ENCODE peak calls at places on chromosome 18, in seven cellular contexts. One of them, this sample, is unnamed.

GRCh38 chr18:32907215-32907590 is 134.4 kb upstream of the KLHL14 start:
- DNase-seq in H54: no peak
- DNase-seq in right lobe of liver: no peak
- DNase-seq in A549: no peak
- DNase-seq in GM12892: no peak
- DNase-seq in endothelial cell of umbilical vein: no peak
- DNase-seq in spleen: no peak
- DNase-seq in this sample: no peak

GRCh38 chr18:48997985-48998831 is 47.4 kb upstream of the SMAD7 start:
- DNase-seq in spleen: peak; percentile 71
- DNase-seq in right lobe of liver: peak; percentile 38
- DNase-seq in A549: peak; percentile 91
- DNase-seq in endothelial cell of umbilical vein: peak; percentile 40
- DNase-seq in H54: peak; percentile 75
- DNase-seq in GM12892: no peak
- DNase-seq in this sample: peak; percentile 56

GRCh38 chr18:32771871-32772499 is 838 bp downstream of the KLHL14 start:
- DNase-seq in right lobe of liver: no peak
- DNase-seq in A549: no peak
- DNase-seq in GM12892: no peak
- DNase-seq in endothelial cell of umbilical vein: no peak
- DNase-seq in spleen: peak; percentile 84
- DNase-seq in H54: no peak
- DNase-seq in this sample: no peak

GRCh38 chr18:55833543-55833942 is 245.6 kb upstream of the TCF4 start:
- DNase-seq in H54: peak; percentile 33
- DNase-seq in spleen: no peak
- DNase-seq in endothelial cell of umbilical vein: no peak
- DNase-seq in GM12892: no peak
- DNase-seq in A549: peak; percentile 61
- DNase-seq in right lobe of liver: no peak
- DNase-seq in this sample: no peak

GRCh38 chr18:46485675-46486200 is 171.3 kb downstream of the LOXHD1 start:
- DNase-seq in A549: no peak
- DNase-seq in right lobe of liver: no peak
- DNase-seq in spleen: no peak
- DNase-seq in GM12892: no peak
- DNase-seq in H54: no peak
- DNase-seq in endothelial cell of umbilical vein: no peak
- DNase-seq in this sample: no peak

GRCh38 chr18:23071285-23071684 is 64.0 kb upstream of the CABLES1 start:
- DNase-seq in H54: no peak
- DNase-seq in endothelial cell of umbilical vein: no peak
- DNase-seq in A549: no peak
- DNase-seq in spleen: peak; percentile 93
- DNase-seq in GM12892: peak; percentile 41
- DNase-seq in right lobe of liver: peak; percentile 41
- DNase-seq in this sample: peak; percentile 36

GRCh38 chr18:46481048-46481846 is 175.8 kb downstream of the LOXHD1 start:
- DNase-seq in right lobe of liver: no peak
- DNase-seq in GM12892: no peak
- DNase-seq in H54: no peak
- DNase-seq in endothelial cell of umbilical vein: peak; percentile 37
- DNase-seq in spleen: no peak
- DNase-seq in A549: peak; percentile 10
- DNase-seq in this sample: peak; percentile 26

GRCh38 chr18:12086249-12086648 is 7.4 kb upstream of the ANKRD62 start:
- DNase-seq in A549: no peak
- DNase-seq in H54: no peak
- DNase-seq in endothelial cell of umbilical vein: no peak
- DNase-seq in right lobe of liver: no peak
- DNase-seq in spleen: peak; percentile 74
- DNase-seq in GM12892: no peak
- DNase-seq in this sample: no peak

GRCh38 chr18:28150925-28151324 is 26.0 kb downstream of the CDH2 start:
- DNase-seq in A549: no peak
- DNase-seq in H54: no peak
- DNase-seq in right lobe of liver: no peak
- DNase-seq in endothelial cell of umbilical vein: no peak
- DNase-seq in GM12892: no peak
- DNase-seq in spleen: no peak
- DNase-seq in this sample: no peak

GRCh38 chr18:23837591-23837990 is 148.3 kb downstream of the LAMA3 start:
- DNase-seq in GM12892: no peak
- DNase-seq in endothelial cell of umbilical vein: peak; percentile 82
- DNase-seq in H54: no peak
- DNase-seq in spleen: no peak
- DNase-seq in A549: no peak
- DNase-seq in right lobe of liver: no peak
- DNase-seq in this sample: no peak

GRCh38 chr18:2974731-2975130 is 38.2 kb downstream of the LPIN2 start:
- DNase-seq in spleen: no peak
- DNase-seq in right lobe of liver: no peak
- DNase-seq in GM12892: no peak
- DNase-seq in endothelial cell of umbilical vein: no peak
- DNase-seq in H54: no peak
- DNase-seq in A549: no peak
- DNase-seq in this sample: no peak

GRCh38 chr18:61333746-61334490 is 688 bp downstream of the CDH20 start:
- DNase-seq in GM12892: no peak
- DNase-seq in right lobe of liver: no peak
- DNase-seq in endothelial cell of umbilical vein: no peak
- DNase-seq in H54: no peak
- DNase-seq in A549: no peak
- DNase-seq in spleen: peak; percentile 66
- DNase-seq in this sample: peak; percentile 19

GRCh38 chr18:57434536-57435494 is at the start of gene ONECUT2:
- DNase-seq in H54: peak; percentile 99
- DNase-seq in A549: peak; percentile 87
- DNase-seq in endothelial cell of umbilical vein: peak; percentile 91
- DNase-seq in spleen: peak; percentile 88
- DNase-seq in GM12892: no peak
- DNase-seq in right lobe of liver: peak; percentile 98
- DNase-seq in this sample: peak; percentile 94
- TF ChIP-seq POLR2A in H54: peak; percentile 34
- TF ChIP-seq POLR2A in A549: peak; percentile 29
- TF ChIP-seq POLR2A in endothelial cell of umbilical vein: no peak
- TF ChIP-seq POLR2A in spleen: no peak
- TF ChIP-seq POLR2A in GM12892: no peak
- TF ChIP-seq POLR2A in right lobe of liver: peak; percentile 84
- TF ChIP-seq POLR2A in this sample: no peak

GRCh38 chr18:21111351-21112139 is at the start of gene ROCK1:
- DNase-seq in spleen: peak; percentile 100
- DNase-seq in right lobe of liver: peak; percentile 100
- DNase-seq in endothelial cell of umbilical vein: peak; percentile 96
- DNase-seq in A549: peak; percentile 70
- DNase-seq in H54: peak; percentile 75
- DNase-seq in GM12892: peak; percentile 76
- DNase-seq in this sample: peak; percentile 99
- TF ChIP-seq POLR2A in spleen: peak; percentile 23
- TF ChIP-seq POLR2A in right lobe of liver: peak; percentile 69
- TF ChIP-seq POLR2A in endothelial cell of umbilical vein: peak; percentile 59
- TF ChIP-seq POLR2A in A549: peak; percentile 63
- TF ChIP-seq POLR2A in H54: peak; percentile 39
- TF ChIP-seq POLR2A in GM12892: peak; percentile 82
- TF ChIP-seq POLR2A in this sample: no peak

GRCh38 chr18:50285631-50286321 is 1.7 kb downstream of the CXXC1 start:
- DNase-seq in H54: no peak
- DNase-seq in right lobe of liver: peak; percentile 22
- DNase-seq in GM12892: no peak
- DNase-seq in A549: no peak
- DNase-seq in spleen: peak; percentile 84
- DNase-seq in endothelial cell of umbilical vein: no peak
- DNase-seq in this sample: peak; percentile 47

GRCh38 chr18:50287028-50287440 is 458 bp downstream of the CXXC1 start:
- DNase-seq in endothelial cell of umbilical vein: no peak
- DNase-seq in spleen: peak; percentile 92
- DNase-seq in GM12892: no peak
- DNase-seq in A549: no peak
- DNase-seq in right lobe of liver: peak; percentile 45
- DNase-seq in H54: no peak
- DNase-seq in this sample: no peak

GRCh38 chr18:50286391-50287027 is 983 bp downstream of the CXXC1 start:
- DNase-seq in H54: peak; percentile 31
- DNase-seq in A549: no peak
- DNase-seq in spleen: peak; percentile 87
- DNase-seq in GM12892: no peak
- DNase-seq in endothelial cell of umbilical vein: no peak
- DNase-seq in right lobe of liver: peak; percentile 37
- DNase-seq in this sample: peak; percentile 36

GRCh38 chr18:50289103-50289433 is 1.6 kb upstream of the CXXC1 start:
- DNase-seq in A549: no peak
- DNase-seq in right lobe of liver: no peak
- DNase-seq in spleen: no peak
- DNase-seq in H54: no peak
- DNase-seq in GM12892: no peak
- DNase-seq in endothelial cell of umbilical vein: no peak
- DNase-seq in this sample: no peak

DNA sequence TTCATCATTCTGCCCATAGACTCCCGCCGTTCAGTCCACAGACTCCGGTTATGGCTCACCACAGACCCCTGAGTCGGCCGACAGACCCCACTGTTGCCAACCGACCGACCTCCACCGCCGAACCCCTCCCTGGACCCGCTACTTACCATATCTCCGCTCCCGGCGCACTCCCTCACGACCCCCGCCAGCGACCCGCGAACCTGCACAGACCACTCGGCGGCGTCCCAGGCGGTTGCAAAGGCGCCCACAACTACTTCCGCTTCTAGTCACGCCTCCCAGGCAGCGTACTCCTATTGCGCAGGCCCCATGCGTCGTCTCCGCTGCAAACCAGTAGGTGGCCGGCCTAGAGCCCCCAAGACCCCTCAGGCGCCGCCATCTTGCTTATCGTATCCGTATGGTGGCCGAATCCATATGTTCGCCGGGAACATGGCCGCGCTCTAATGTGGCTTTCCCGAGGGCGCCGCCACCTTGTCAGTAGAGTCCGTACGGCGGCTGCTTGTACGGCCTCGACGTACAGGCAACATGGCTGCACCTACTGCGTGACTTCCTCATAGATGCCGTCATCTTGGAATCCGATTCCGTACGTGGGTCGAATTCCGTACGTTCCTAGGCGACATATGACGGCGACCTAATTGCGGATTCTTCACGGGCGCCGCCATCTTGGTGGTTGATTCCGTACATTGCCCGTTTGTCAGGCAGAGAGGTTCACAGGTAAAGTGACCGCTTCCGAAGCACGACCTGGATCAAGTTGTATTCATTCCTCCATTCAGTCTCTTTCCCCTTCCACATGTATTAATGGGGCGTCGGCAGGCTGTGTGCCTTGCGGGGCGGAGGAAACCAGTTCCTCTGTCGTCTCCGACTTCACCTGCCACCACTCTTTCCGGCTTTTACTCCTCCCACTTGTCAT is at the start of gene CXXC1:
- DNase-seq in H54: peak; percentile 63
- DNase-seq in endothelial cell of umbilical vein: peak; percentile 100
- DNase-seq in GM12892: peak; percentile 82
- DNase-seq in spleen: peak; percentile 100
- DNase-seq in A549: peak; percentile 81
- DNase-seq in right lobe of liver: peak; percentile 96
- DNase-seq in this sample: peak; percentile 97
- TF ChIP-seq POLR2A in H54: peak; percentile 57
- TF ChIP-seq POLR2A in endothelial cell of umbilical vein: peak; percentile 77
- TF ChIP-seq POLR2A in GM12892: peak; percentile 65
- TF ChIP-seq POLR2A in spleen: no peak
- TF ChIP-seq POLR2A in A549: peak; percentile 67
- TF ChIP-seq POLR2A in right lobe of liver: peak; percentile 16
- TF ChIP-seq POLR2A in this sample: peak; percentile 44

GRCh38 chr18:63951302-63951705 is 2.2 kb downstream of the HMSD start:
- DNase-seq in right lobe of liver: no peak
- DNase-seq in H54: no peak
- DNase-seq in spleen: no peak
- DNase-seq in A549: no peak
- DNase-seq in endothelial cell of umbilical vein: no peak
- DNase-seq in GM12892: no peak
- DNase-seq in this sample: no peak

GRCh38 chr18:63947051-63947790 is 1.9 kb upstream of the HMSD start:
- DNase-seq in GM12892: no peak
- DNase-seq in endothelial cell of umbilical vein: no peak
- DNase-seq in spleen: no peak
- DNase-seq in H54: no peak
- DNase-seq in right lobe of liver: no peak
- DNase-seq in A549: no peak
- DNase-seq in this sample: no peak

GRCh38 chr18:63953811-63954210 is 4.7 kb downstream of the HMSD start:
- DNase-seq in A549: no peak
- DNase-seq in H54: no peak
- DNase-seq in endothelial cell of umbilical vein: no peak
- DNase-seq in spleen: no peak
- DNase-seq in right lobe of liver: no peak
- DNase-seq in GM12892: no peak
- DNase-seq in this sample: no peak

DNA sequence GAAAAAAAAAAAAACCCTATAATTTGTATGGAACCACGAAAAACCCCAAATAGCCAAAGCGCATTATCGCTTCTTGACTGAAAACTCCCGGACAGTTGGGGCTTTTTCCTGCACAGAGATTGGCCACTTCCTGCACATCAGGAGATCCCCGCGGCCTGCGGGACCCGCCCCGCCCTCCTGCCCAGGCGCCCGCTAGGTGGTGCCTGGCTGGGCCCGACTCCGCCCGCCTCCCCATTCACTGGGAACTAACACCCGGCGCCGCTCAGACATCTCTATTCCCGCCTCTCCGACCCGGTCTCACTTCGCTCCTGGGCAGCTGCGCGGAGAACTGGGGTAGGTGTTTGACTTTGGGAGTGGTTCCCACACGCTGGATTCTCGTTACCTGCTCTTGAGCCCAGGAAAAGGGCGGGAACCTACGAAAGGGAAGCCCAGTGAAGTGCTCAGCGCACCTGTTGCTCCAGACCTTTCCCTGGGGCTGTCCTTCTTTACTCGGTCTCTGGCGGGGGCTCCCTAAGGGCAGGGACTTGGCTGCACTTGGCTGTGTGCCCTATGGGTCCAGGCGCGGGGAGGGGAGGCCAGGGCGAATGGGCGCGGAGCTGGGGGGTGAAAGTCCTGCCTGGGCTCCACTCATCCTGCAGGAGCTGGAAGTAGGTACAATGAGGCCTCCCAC is at the start of gene HMSD:
- DNase-seq in endothelial cell of umbilical vein: peak; percentile 17
- DNase-seq in spleen: peak; percentile 88
- DNase-seq in GM12892: peak; percentile 58
- DNase-seq in A549: peak; percentile 53
- DNase-seq in right lobe of liver: peak; percentile 72
- DNase-seq in H54: no peak
- DNase-seq in this sample: peak; percentile 23
- TF ChIP-seq POLR2A in endothelial cell of umbilical vein: no peak
- TF ChIP-seq POLR2A in spleen: no peak
- TF ChIP-seq POLR2A in GM12892: peak; percentile 87
- TF ChIP-seq POLR2A in A549: no peak
- TF ChIP-seq POLR2A in right lobe of liver: no peak
- TF ChIP-seq POLR2A in H54: no peak
- TF ChIP-seq POLR2A in this sample: no peak

This sample was measured in heart left ventricle.